ENCODE peak calls at places on chromosomes 7 and 10, in eight cellular contexts. C is midbrain, G is NCI-H1436, M is neuronal stem cell, J is left lung, V is GM13977, R is mucosa of descending colon, B is amniotic epithelial cell. H is an unnamed sample.
A peak's percentile ranks its signal among the peaks of the same experiment; 100 is the strongest.

GRCh38 chr10:106566871-106567270 is 597.6 kb downstream of the SORCS1 start:
- DNase-seq in C (peak; percentile 80), G (no peak), M (no peak), J (no peak), V (no peak), R (no peak), B (no peak), H (peak; percentile 18)

GRCh38 chr7:33554046-33554445 is 351.3 kb upstream of the BMPER start:
- DNase-seq in C (no peak), G (no peak), M (no peak), J (no peak), V (no peak), R (no peak), B (peak; percentile 66), H (no peak)

GRCh38 chr7:112226701-112227276 is 20.3 kb downstream of the ZNF277 start:
- DNase-seq in C (no peak), G (no peak), M (no peak), J (no peak), V (no peak), R (no peak), B (no peak), H (no peak)

GRCh38 chr7:80699030-80699638 is 60.7 kb downstream of the CD36 start:
- DNase-seq in C (peak; percentile 59), G (peak; percentile 45), M (peak; percentile 51), J (no peak), V (peak; percentile 13), R (no peak), B (peak; percentile 47), H (no peak)

GRCh38 chr7:95545666-95546065 is 50.6 kb downstream of the PDK4 start:
- DNase-seq in C (no peak), G (no peak), M (no peak), J (no peak), V (no peak), R (no peak), B (no peak), H (no peak)

GRCh38 chr10:71449026-71449425 is 52.3 kb downstream of the CDH23 start:
- DNase-seq in C (no peak), G (no peak), M (no peak), J (no peak), V (no peak), R (no peak), B (no peak), H (no peak)

GRCh38 chr10:27819781-27820531 is 74.3 kb upstream of the MKX start:
- DNase-seq in C (no peak), G (no peak), M (no peak), J (no peak), V (no peak), R (no peak), B (peak; percentile 69), H (no peak)

GRCh38 chr7:128758553-128758952 is 17.0 kb downstream of the OPN1SW start:
- DNase-seq in C (no peak), G (no peak), M (no peak), J (no peak), V (no peak), R (no peak), B (no peak), H (no peak)

GRCh38 chr7:114860196-114860595 is 61.7 kb upstream of the MDFIC start:
- DNase-seq in C (no peak), G (no peak), M (no peak), J (no peak), V (no peak), R (no peak), B (no peak), H (no peak)

GRCh38 chr10:100895346-100895745 is 17.4 kb upstream of the SLF2 start:
- DNase-seq in C (no peak), G (no peak), M (no peak), J (no peak), V (no peak), R (no peak), B (no peak), H (no peak)

GRCh38 chr7:157013602-157014549 is 3.4 kb upstream of the MNX1 start:
- DNase-seq in C (no peak), G (no peak), M (no peak), J (no peak), V (no peak), R (no peak), B (no peak), H (no peak)

GRCh38 chr10:97898429-97898828 is 48.8 kb downstream of the GOLGA7B start:
- DNase-seq in C (no peak), G (no peak), M (no peak), J (no peak), V (no peak), R (no peak), B (no peak), H (no peak)

GRCh38 chr10:88157981-88158465 is 294.6 kb downstream of the PTEN start:
- DNase-seq in C (no peak), G (no peak), M (no peak), J (no peak), V (no peak), R (no peak), B (peak; percentile 94), H (no peak)

GRCh38 chr7:7181519-7182155 is 707 bp upstream of the C1GALT1 start:
- DNase-seq in C (peak; percentile 75), G (peak; percentile 21), M (peak; percentile 24), J (peak; percentile 37), V (peak; percentile 66), R (peak; percentile 59), B (peak; percentile 70), H (no peak)

GRCh38 chr7:154304740-154305679 is 252.8 kb downstream of the DPP6 start:
- DNase-seq in C (no peak), G (peak; percentile 79), M (peak; percentile 41), J (no peak), V (no peak), R (no peak), B (no peak), H (peak; percentile 43)

GRCh38 chr7:116083791-116084190 is 53.2 kb upstream of the TFEC start:
- DNase-seq in C (no peak), G (no peak), M (peak; percentile 31), J (no peak), V (no peak), R (no peak), B (no peak), H (no peak)

GRCh38 chr10:112637901-112638300 is 190.9 kb downstream of the VTI1A start:
- DNase-seq in C (no peak), G (no peak), M (no peak), J (no peak), V (no peak), R (no peak), B (no peak), H (no peak)

GRCh38 chr7:27947581-27948278 is 207.8 kb downstream of the TAX1BP1 start:
- DNase-seq in C (peak; percentile 29), G (no peak), M (no peak), J (no peak), V (no peak), R (no peak), B (peak; percentile 27), H (no peak)

GRCh38 chr7:84200859-84201258 is 6.3 kb upstream of the SEMA3A start:
- DNase-seq in C (no peak), G (no peak), M (no peak), J (no peak), V (no peak), R (no peak), B (peak; percentile 72), H (no peak)

GRCh38 chr10:30199376-30200018 is 140.1 kb upstream of the JCAD start:
- DNase-seq in C (no peak), G (no peak), M (no peak), J (no peak), V (no peak), R (no peak), B (no peak), H (no peak)

GRCh38 chr10:71269301-71270288 is 49.5 kb upstream of the SLC29A3 start:
- DNase-seq in C (no peak), G (no peak), M (peak; percentile 30), J (no peak), V (no peak), R (no peak), B (peak; percentile 21), H (no peak)

GRCh38 chr7:130363156-130363847 is 17.0 kb upstream of the CPA1 start:
- DNase-seq in C (no peak), G (no peak), M (no peak), J (peak; percentile 41), V (no peak), R (no peak), B (peak; percentile 98), H (no peak)

GRCh38 chr10:110226555-110226925 is 19.1 kb downstream of the MXI1 start:
- DNase-seq in C (peak; percentile 93), G (peak; percentile 96), M (peak; percentile 87), J (peak; percentile 94), V (peak; percentile 91), R (peak; percentile 95), B (peak; percentile 93), H (peak; percentile 59)

GRCh38 chr10:3409928-3410327 is 237.3 kb upstream of the PITRM1 start:
- DNase-seq in C (no peak), G (no peak), M (no peak), J (no peak), V (no peak), R (no peak), B (no peak), H (no peak)

GRCh38 chr7:116211913-116212596 is 1.7 kb downstream of the TES start:
- DNase-seq in C (no peak), G (no peak), M (no peak), J (no peak), V (no peak), R (no peak), B (peak; percentile 58), H (no peak)

GRCh38 chr7:94324380-94325120 is 70.1 kb upstream of the COL1A2 start:
- DNase-seq in C (no peak), G (no peak), M (no peak), J (no peak), V (no peak), R (no peak), B (no peak), H (no peak)

GRCh38 chr10:89793649-89794254 is 92.4 kb downstream of the KIF20B start:
- DNase-seq in C (peak; percentile 71), G (peak; percentile 47), M (peak; percentile 65), J (no peak), V (peak; percentile 60), R (no peak), B (peak; percentile 75), H (no peak)

GRCh38 chr10:18312385-18313145 is 172.3 kb downstream of the CACNB2 start:
- DNase-seq in C (peak; percentile 37), G (peak; percentile 26), M (no peak), J (no peak), V (peak; percentile 23), R (no peak), B (peak; percentile 65), H (no peak)

GRCh38 chr10:108069096-108069495 is 904.6 kb upstream of the SORCS1 start:
- DNase-seq in C (no peak), G (no peak), M (no peak), J (no peak), V (no peak), R (no peak), B (no peak), H (no peak)

GRCh38 chr10:121159670-121160069 is 308.5 kb downstream of the WDR11 start:
- DNase-seq in C (no peak), G (no peak), M (no peak), J (no peak), V (no peak), R (no peak), B (no peak), H (no peak)

GRCh38 chr10:5272065-5272803 is 75.6 kb downstream of the AKR1C4 start:
- DNase-seq in C (no peak), G (no peak), M (no peak), J (no peak), V (no peak), R (no peak), B (no peak), H (no peak)

GRCh38 chr7:155377071-155377836 is 79.6 kb downstream of the INSIG1 start:
- DNase-seq in C (no peak), G (no peak), M (no peak), J (no peak), V (no peak), R (no peak), B (no peak), H (no peak)

GRCh38 chr7:29013062-29013461 is 54.9 kb upstream of the TRIL start:
- DNase-seq in C (no peak), G (no peak), M (no peak), J (no peak), V (no peak), R (no peak), B (no peak), H (no peak)

GRCh38 chr10:8042864-8043568 is 11.5 kb upstream of the GATA3 start:
- DNase-seq in C (no peak), G (no peak), M (peak; percentile 14), J (no peak), V (no peak), R (no peak), B (no peak), H (no peak)